ENCODE peak calls at places on chromosome 19, in five cellular contexts. Q is left lung, A is brain microvascular endothelial cell, X is pancreas, T is heart right ventricle. S is an unnamed sample.
A peak's percentile ranks its signal among the peaks of the same experiment; 100 is the strongest.

GRCh38 chr19:53463263-53463662 is 4.3 kb upstream of the ZNF813 start:
- DNase-seq in A (no peak), X (no peak), Q (no peak), T (peak; percentile 64), S (peak; percentile 72)

GRCh38 chr19:6041991-6042421 is 64.1 kb upstream of the RANBP3 start:
- DNase-seq in X (no peak), T (no peak), A (no peak), Q (no peak), S (peak; percentile 20)

GRCh38 chr19:51743405-51743804 is 8.3 kb downstream of the FPR1 start:
- DNase-seq in Q (no peak), A (peak; percentile 48), X (no peak), T (no peak), S (no peak)

GRCh38 chr19:1101337-1101698 is 2.5 kb upstream of the GPX4 start:
- DNase-seq in X (no peak), Q (no peak), T (peak; percentile 60), A (no peak), S (no peak)

GRCh38 chr19:3464797-3465235 is 15.5 kb downstream of the SMIM24 start:
- DNase-seq in A (no peak), Q (no peak), X (no peak), T (no peak), S (no peak)

GRCh38 chr19:6531163-6531955 is 533 bp downstream of the TNFSF9 start:
- DNase-seq in X (no peak), T (no peak), A (no peak), Q (no peak), S (no peak)

GRCh38 chr19:29107831-29108230 is 105.1 kb downstream of the UQCRFS1 start:
- DNase-seq in X (no peak), T (no peak), A (no peak), Q (no peak), S (no peak)

GRCh38 chr19:16624236-16624635 is 3.8 kb downstream of the MED26 start:
- DNase-seq in A (no peak), Q (no peak), T (no peak), X (no peak), S (no peak)

GRCh38 chr19:50552540-50552939 is 15.7 kb downstream of the LRRC4B start:
- DNase-seq in A (no peak), X (no peak), T (no peak), Q (no peak), S (no peak)

GRCh38 chr19:50906217-50906616 is 5.0 kb downstream of the KLK4 start:
- DNase-seq in X (peak; percentile 67), A (no peak), T (no peak), Q (no peak), S (no peak)

GRCh38 chr19:5251096-5252065 is 89.2 kb downstream of the PTPRS start:
- DNase-seq in A (no peak), X (no peak), T (no peak), Q (no peak), S (no peak)

GRCh38 chr19:48859711-48860572 is 8.5 kb downstream of the PLEKHA4 start:
- DNase-seq in Q (peak; percentile 85), T (no peak), A (no peak), X (peak; percentile 73), S (no peak)

GRCh38 chr19:1863638-1864479 is 480 bp upstream of the KLF16 start:
- DNase-seq in X (peak; percentile 97), Q (peak; percentile 97), T (peak; percentile 90), A (peak; percentile 74), S (peak; percentile 94)

GRCh38 chr19:3479819-3480215 is 508 bp downstream of the SMIM24 start:
- DNase-seq in X (no peak), A (no peak), Q (no peak), T (no peak), S (no peak)

GRCh38 chr19:1944088-1944915 is 3.3 kb downstream of the CSNK1G2 start:
- DNase-seq in Q (peak; percentile 84), T (no peak), X (peak; percentile 58), A (no peak), S (no peak)

GRCh38 chr19:14369399-14370168 is 11.7 kb upstream of the ADGRE5 start:
- DNase-seq in A (peak; percentile 32), T (peak; percentile 50), X (no peak), Q (no peak), S (no peak)

DNA sequence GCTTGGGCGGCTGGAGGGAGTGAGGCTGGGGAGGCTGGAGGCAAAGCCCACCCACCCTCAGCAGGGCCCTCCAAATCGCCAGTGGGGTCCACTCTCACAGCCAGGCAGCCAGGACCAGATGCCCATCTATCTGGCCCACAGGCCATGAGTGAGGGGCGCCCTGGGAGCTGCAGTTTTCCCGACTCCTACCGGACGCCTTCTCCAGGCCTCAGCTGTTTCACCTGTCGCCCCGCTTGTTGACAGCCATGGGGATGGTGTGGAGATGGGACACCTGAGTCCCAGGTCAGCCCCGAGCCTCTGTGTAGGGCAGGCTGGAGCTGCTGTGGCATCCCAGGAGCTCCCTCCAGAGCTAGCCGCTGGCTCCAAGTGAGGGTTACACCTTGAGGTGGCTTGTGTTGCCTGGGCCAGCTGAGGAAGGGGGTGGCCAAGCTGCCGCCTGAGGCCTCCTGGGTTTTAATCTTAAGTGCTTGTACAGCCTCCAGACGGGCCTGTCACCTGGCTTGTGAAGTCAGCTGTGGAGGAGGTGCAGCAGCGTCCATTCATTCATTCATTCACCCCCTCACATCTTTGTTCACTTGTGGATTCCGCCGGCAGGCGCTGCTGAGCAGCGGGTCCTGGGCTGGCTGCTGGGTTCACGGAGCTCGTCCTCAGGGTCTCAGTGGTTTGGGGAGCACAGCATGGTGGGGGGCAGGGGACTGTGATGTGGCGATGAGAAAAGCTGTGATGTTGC is 52.0 kb downstream of the COMP start:
- DNase-seq in T (no peak), X (no peak), A (no peak), Q (no peak), S (no peak)
- H3K27ac ChIP-seq in T (no peak overlapping the region), X (no peak overlapping the region), A (no peak overlapping the region), Q (no peak overlapping the region), S (no peak overlapping the region)

GRCh38 chr19:46269085-46269484 is 27.8 kb upstream of the HIF3A start:
- DNase-seq in X (no peak), Q (no peak), A (no peak), T (no peak), S (no peak)

GRCh38 chr19:46271488-46272197 is 25.2 kb upstream of the HIF3A start:
- DNase-seq in Q (no peak), X (no peak), T (no peak), A (peak; percentile 91), S (no peak)

GRCh38 chr19:46265217-46265828 is 31.5 kb upstream of the HIF3A start:
- DNase-seq in A (peak; percentile 76), Q (no peak), T (peak; percentile 67), X (no peak), S (peak; percentile 39)

GRCh38 chr19:46270521-46271256 is 26.2 kb upstream of the HIF3A start:
- DNase-seq in X (no peak), A (no peak), T (no peak), Q (no peak), S (no peak)
- H3K4me3 ChIP-seq in X (no peak overlapping the region), A (no peak overlapping the region), T (no peak overlapping the region), Q (no peak overlapping the region), S (no peak overlapping the region)

DNA sequence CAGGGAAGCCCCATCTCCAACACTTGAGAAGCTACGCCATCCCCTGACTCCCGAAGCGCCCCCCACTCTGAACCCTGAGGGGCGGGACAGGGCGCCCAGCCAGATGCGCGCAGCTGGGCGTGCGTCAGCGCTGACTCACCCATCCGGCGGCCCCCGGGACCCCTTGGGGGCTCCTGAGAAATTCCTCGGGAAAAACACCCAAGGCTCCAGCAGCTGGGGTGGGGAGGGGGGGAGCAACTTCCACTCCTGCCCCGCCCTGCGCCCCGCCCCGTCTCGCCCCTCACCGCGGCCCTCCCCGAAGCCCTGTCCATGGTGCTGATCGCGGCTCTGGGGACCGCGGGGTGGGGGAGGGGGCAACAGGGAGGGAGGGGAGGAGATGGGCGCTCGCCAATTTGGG is 1.0 kb downstream of the COL5A3 start:
- DNase-seq in A (peak; percentile 75), T (peak; percentile 84), X (peak; percentile 81), Q (no peak), S (peak; percentile 88)
- TF ChIP-seq CTCF in A (no peak), T (no peak), X (no peak), Q (no peak), S (no peak)

DNA sequence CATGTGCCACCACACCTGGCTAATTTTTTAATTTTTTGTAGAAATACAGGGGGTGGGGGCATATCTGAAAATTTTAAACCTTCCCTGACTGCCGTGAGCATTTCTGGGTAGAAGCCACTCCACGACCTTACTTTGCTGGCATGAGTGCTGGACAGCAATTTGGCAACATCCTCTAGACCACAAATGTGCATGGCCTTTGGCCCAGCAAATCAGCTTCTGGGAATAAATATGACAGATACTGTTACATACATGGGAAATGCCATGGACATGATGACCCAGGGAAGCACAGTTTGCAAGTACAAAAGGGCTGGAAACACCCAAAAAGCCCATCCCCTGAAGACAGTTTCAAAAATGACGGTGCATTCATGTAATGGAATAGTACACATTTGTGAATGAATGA is 3.2 kb upstream of the PVR start:
- DNase-seq in Q (no peak), X (no peak), A (no peak), T (no peak), S (no peak)
- H3K27ac ChIP-seq in Q (no peak overlapping the region), X (no peak overlapping the region), A (no peak overlapping the region), T (no peak overlapping the region), S (no peak overlapping the region)